ENCODE peak calls at places on chromosomes 7 and 10, in five cellular contexts. U is GM12878, T is HCT116, D is K562, P is HepG2. A is an unnamed sample.
A peak's percentile ranks its signal among the peaks of the same experiment; 100 is the strongest.

GRCh38 chr7:137295925-137296324 is 47.6 kb downstream of the PTN start:
- DNase-seq in U (no peak), T (no peak), D (no peak), P (no peak), A (no peak)

GRCh38 chr10:87656431-87657072 is 3.1 kb upstream of the PAPSS2 start:
- DNase-seq in U (no peak), T (no peak), D (peak; percentile 34), P (peak; percentile 51), A (no peak)

GRCh38 chr7:75996476-75996875 is 2.1 kb upstream of the TMEM120A start:
- DNase-seq in U (no peak), T (no peak), D (no peak), P (no peak), A (no peak)

GRCh38 chr10:34911661-34912205 is 96.6 kb upstream of the PARD3 start:
- DNase-seq in U (no peak), T (no peak), D (no peak), P (no peak), A (no peak)

GRCh38 chr7:131265227-131265626 is 62.4 kb upstream of the MKLN1 start:
- DNase-seq in U (no peak), T (no peak), D (no peak), P (no peak), A (no peak)

GRCh38 chr10:128476845-128477244 is 350.6 kb upstream of the MKI67 start:
- DNase-seq in U (no peak), T (no peak), D (no peak), P (no peak), A (no peak)

GRCh38 chr7:155003215-155003999 is 483 bp upstream of the PAXIP1 start:
- DNase-seq in U (no peak), T (peak; percentile 35), D (peak; percentile 99), P (peak; percentile 63), A (peak; percentile 86)

GRCh38 chr10:58385784-58386112 is 538 bp downstream of the TFAM start:
- DNase-seq in U (no peak), T (no peak), D (peak; percentile 47), P (peak; percentile 2), A (peak; percentile 2)

GRCh38 chr10:100684688-100685235 is 60.6 kb upstream of the PAX2 start:
- DNase-seq in U (no peak), T (no peak), D (no peak), P (no peak), A (no peak)

GRCh38 chr7:135335628-135336139 is 102.0 kb downstream of the STRA8 start:
- DNase-seq in U (peak; percentile 20), T (peak; percentile 66), D (peak; percentile 73), P (peak; percentile 80), A (peak; percentile 95)

GRCh38 chr10:23150610-23151009 is 41.5 kb upstream of the PTF1A start:
- DNase-seq in U (no peak), T (no peak), D (no peak), P (no peak), A (no peak)

GRCh38 chr10:44835300-44835699 is 75.8 kb upstream of the TMEM72 start:
- DNase-seq in U (no peak), T (no peak), D (no peak), P (no peak), A (no peak)

GRCh38 chr7:73941836-73942551 is 81.0 kb downstream of the TMEM270 start:
- DNase-seq in U (no peak), T (no peak), D (no peak), P (peak; percentile 5), A (no peak)

GRCh38 chr10:87838650-87839049 is 20.6 kb upstream of the ATAD1 start:
- DNase-seq in U (no peak), T (no peak), D (no peak), P (no peak), A (no peak)

GRCh38 chr7:101125989-101126650 is 784 bp upstream of the SERPINE1 start:
- DNase-seq in U (peak; percentile 69), T (no peak), D (no peak), P (peak; percentile 87), A (no peak)
- TF ChIP-seq SRF in U (no peak), T (no peak), D (no peak), P (no peak), A (no peak)

GRCh38 chr7:67348171-67348570 is 351.5 kb downstream of the TYW1 start:
- DNase-seq in U (no peak), T (no peak), D (no peak), P (no peak), A (no peak)
- TF ChIP-seq SRF in U (no peak), T (no peak), D (no peak), P (no peak), A (no peak)

DNA sequence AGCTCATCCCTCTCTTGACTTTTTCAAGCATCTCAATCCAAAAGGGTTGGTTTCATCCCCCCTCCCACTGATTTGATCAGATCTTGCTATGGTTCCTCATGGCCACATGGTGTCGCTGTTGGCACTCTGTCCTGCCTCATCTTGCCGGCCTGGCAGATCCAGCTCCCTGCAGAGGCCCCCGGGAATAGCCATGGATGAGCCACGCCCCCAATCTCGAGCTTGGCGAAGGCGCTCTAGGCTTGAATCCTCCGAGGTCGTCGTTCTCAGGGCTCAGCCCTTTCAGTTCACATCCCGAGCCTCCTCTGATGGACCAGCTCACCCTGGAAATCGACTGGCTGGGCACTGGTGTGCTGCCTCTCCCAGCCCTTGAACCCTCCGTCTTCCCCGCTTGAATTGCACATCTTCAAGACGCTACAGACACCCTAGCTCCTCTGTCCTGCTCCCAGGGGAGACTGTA is 628.7 kb downstream of the TYW1 start:
- DNase-seq in U (no peak), T (peak; percentile 8), D (peak; percentile 88), P (peak; percentile 51), A (peak; percentile 87)
- TF ChIP-seq SRF in U (no peak), T (no peak), D (no peak), P (no peak), A (no peak)

DNA sequence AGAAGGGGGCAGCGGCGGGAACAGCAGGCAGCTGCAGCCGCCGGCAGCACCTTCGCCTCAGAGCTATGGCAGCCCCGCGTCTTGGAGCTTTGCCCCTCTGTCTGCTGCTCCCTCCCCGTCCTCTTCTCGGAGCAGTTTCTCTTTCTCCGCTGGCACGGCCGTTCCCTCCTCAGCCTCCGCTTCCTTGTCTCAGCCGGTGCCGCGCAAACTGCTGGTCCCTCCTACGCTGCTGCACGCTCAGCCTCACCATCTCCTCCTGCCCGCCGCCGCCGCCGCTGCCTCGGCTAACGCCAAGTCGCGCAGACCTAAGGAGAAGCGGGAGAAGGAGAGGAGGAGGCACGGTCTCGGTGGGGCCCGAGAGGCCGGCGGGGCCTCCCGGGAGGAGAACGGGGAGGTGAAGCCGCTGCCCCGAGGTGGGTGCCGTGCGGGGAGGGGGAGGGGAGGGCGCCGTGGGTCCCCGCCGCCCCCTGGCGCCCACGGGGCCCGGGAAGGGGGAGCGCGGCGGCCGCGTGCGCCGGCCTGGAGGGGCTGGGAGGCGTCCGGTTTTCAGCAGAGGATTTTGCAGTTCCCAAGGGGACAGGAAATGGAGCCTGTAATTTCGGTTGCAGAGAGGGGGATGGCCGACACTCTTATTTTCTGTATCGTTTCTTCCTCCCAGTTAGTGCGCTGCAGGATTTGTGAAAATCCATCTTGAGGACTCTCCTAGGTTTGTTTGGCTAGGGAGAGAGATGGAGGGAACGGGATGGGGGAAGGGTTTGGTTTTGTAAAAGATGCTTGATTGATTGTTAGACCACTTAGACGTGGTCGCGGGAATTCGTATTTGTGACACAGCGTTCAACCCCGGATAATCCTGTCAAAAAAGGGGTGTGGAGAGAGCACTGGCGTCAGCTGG is 630 bp downstream of the RSBN1L start:
- DNase-seq in U (no peak), T (no peak), D (peak; percentile 68), P (peak; percentile 59), A (no peak)
- TF ChIP-seq SRF in U (no peak), T (no peak), D (no peak), P (no peak), A (no peak)

GRCh38 chr7:46492460-46492859 is 571.4 kb upstream of the IGFBP3 start:
- DNase-seq in U (no peak), T (no peak), D (no peak), P (no peak), A (no peak)
- TF ChIP-seq SRF in U (no peak), T (no peak), D (no peak), P (no peak), A (no peak)

GRCh38 chr7:121076350-121077164 is 88.0 kb downstream of the CPED1 start:
- DNase-seq in U (no peak), T (no peak), D (peak; percentile 86), P (no peak), A (no peak)
- TF ChIP-seq SRF in U (no peak), T (no peak), D (peak; percentile 22), P (no peak), A (no peak)

GRCh38 chr10:110651044-110651958 is 7.2 kb downstream of the RBM20 start:
- DNase-seq in U (no peak), T (no peak), D (no peak), P (no peak), A (no peak)
- TF ChIP-seq SRF in U (no peak), T (no peak), D (no peak), P (no peak), A (no peak)